ENCODE peak calls at places on chromosomes 4 and X, in ten cellular contexts. P is left lung; D is GM10248; T is cardiac muscle cell; R is IMR-90; Y is type B pancreatic cell; V is lower leg skin; O is progenitor cell of endocrine pancreas; U is CD8-positive, alpha-beta T cell; M is GM12864. L is an unnamed sample.

GRCh38 chrX:17160971-17161370 is 214.0 kb upstream of the NHS start:
- DNase-seq in P (no peak), D (no peak), T (no peak), R (no peak), Y (no peak), V (no peak), O (no peak), U (no peak), M (no peak), L (no peak)

GRCh38 chr4:85430697-85431096 is 44.3 kb upstream of the ARHGAP24 start:
- DNase-seq in P (no peak), D (no peak), T (no peak), R (no peak), Y (no peak), V (no peak), O (no peak), U (no peak), M (no peak), L (no peak)

GRCh38 chr4:14841801-14842748 is 160.2 kb upstream of the CPEB2 start:
- DNase-seq in P (peak), D (no peak), T (no peak), R (no peak), Y (no peak), V (no peak), O (no peak), U (no peak), M (no peak), L (no peak)

GRCh38 chr4:10456270-10457254 is 664 bp downstream of the ZNF518B start:
- DNase-seq in P (peak), D (peak), T (peak), R (peak), Y (peak), V (no peak), O (peak), U (peak), M (peak), L (no peak)

GRCh38 chr4:17875402-17876070 is 64.8 kb downstream of the NCAPG start:
- DNase-seq in P (no peak), D (peak), T (no peak), R (no peak), Y (no peak), V (no peak), O (no peak), U (no peak), M (peak), L (no peak)

GRCh38 chrX:118772051-118772450 is 44.6 kb downstream of the IL13RA1 start:
- DNase-seq in P (no peak), D (no peak), T (no peak), R (no peak), Y (no peak), V (no peak), O (no peak), U (no peak), M (no peak), L (no peak)

GRCh38 chr4:134529629-134530028 is 328.0 kb upstream of the PABPC4L start:
- DNase-seq in P (no peak), D (no peak), T (no peak), R (no peak), Y (no peak), V (no peak), O (no peak), U (no peak), M (no peak), L (no peak)

GRCh38 chr4:142243250-142243649 is 602.9 kb downstream of the INPP4B start:
- DNase-seq in P (no peak), D (no peak), T (no peak), R (no peak), Y (no peak), V (no peak), O (no peak), U (no peak), M (no peak), L (no peak)

GRCh38 chr4:88098993-88099752 is 59.3 kb downstream of the ABCG2 start:
- DNase-seq in P (no peak), D (no peak), T (no peak), R (no peak), Y (no peak), V (no peak), O (no peak), U (no peak), M (no peak), L (no peak)

GRCh38 chr4:103634236-103634635 is 85.5 kb downstream of the TACR3 start:
- DNase-seq in P (no peak), D (no peak), T (no peak), R (no peak), Y (no peak), V (no peak), O (no peak), U (no peak), M (no peak), L (no peak)

GRCh38 chr4:159179310-159179958 is 76.6 kb downstream of the RAPGEF2 start:
- DNase-seq in P (no peak), D (no peak), T (peak), R (no peak), Y (no peak), V (no peak), O (no peak), U (no peak), M (no peak), L (no peak)

GRCh38 chrX:151081016-151081415 is 95.4 kb upstream of the GPR50 start:
- DNase-seq in P (no peak), D (no peak), T (peak), R (no peak), Y (no peak), V (no peak), O (no peak), U (no peak), M (no peak), L (no peak)

GRCh38 chr4:76782837-76783236 is 115.1 kb downstream of the SOWAHB start:
- DNase-seq in P (no peak), D (no peak), T (no peak), R (peak), Y (no peak), V (no peak), O (no peak), U (no peak), M (no peak), L (no peak)

GRCh38 chrX:72048515-72049455 is 82.9 kb downstream of the RTL5 start:
- DNase-seq in P (no peak), D (no peak), T (no peak), R (no peak), Y (no peak), V (no peak), O (no peak), U (no peak), M (no peak), L (no peak)

GRCh38 chrX:110241816-110242215 is 76.1 kb downstream of the AMMECR1 start:
- DNase-seq in P (no peak), D (no peak), T (no peak), R (peak), Y (no peak), V (peak), O (no peak), U (no peak), M (no peak), L (no peak)

GRCh38 chr4:140423106-140423505 is 4.3 kb downstream of the CLGN start:
- DNase-seq in P (no peak), D (no peak), T (no peak), R (peak), Y (no peak), V (no peak), O (no peak), U (no peak), M (no peak), L (no peak)

GRCh38 chr4:47538516-47538915 is 53.4 kb downstream of the ATP10D start:
- DNase-seq in P (no peak), D (no peak), T (no peak), R (peak), Y (no peak), V (no peak), O (no peak), U (no peak), M (no peak), L (no peak)

GRCh38 chrX:34294665-34295064 is 162.6 kb upstream of the FAM47A start:
- DNase-seq in P (no peak), D (no peak), T (no peak), R (no peak), Y (no peak), V (no peak), O (no peak), U (no peak), M (no peak), L (no peak)

GRCh38 chr4:123438031-123438430 is 41.4 kb downstream of the SPRY1 start:
- DNase-seq in P (no peak), D (no peak), T (no peak), R (no peak), Y (no peak), V (no peak), O (no peak), U (no peak), M (no peak), L (no peak)

GRCh38 chr4:92163348-92163747 is 140.4 kb upstream of the GRID2 start:
- DNase-seq in P (no peak), D (no peak), T (no peak), R (peak), Y (no peak), V (no peak), O (no peak), U (no peak), M (no peak), L (no peak)

GRCh38 chr4:8297691-8298485 is 28.3 kb downstream of the HTRA3 start:
- DNase-seq in P (no peak), D (no peak), T (no peak), R (no peak), Y (no peak), V (no peak), O (no peak), U (no peak), M (no peak), L (no peak)

GRCh38 chr4:98150092-98150761 is 7.0 kb upstream of the STPG2 start:
- DNase-seq in P (no peak), D (no peak), T (no peak), R (peak), Y (no peak), V (no peak), O (no peak), U (no peak), M (no peak), L (no peak)

GRCh38 chrX:123833387-123833786 is 26.5 kb upstream of the XIAP start:
- DNase-seq in P (no peak), D (peak), T (peak), R (peak), Y (no peak), V (peak), O (peak), U (peak), M (no peak), L (no peak)

GRCh38 chr4:133148690-133149363 is at the start of gene PCDH10:
- DNase-seq in P (peak), D (peak), T (peak), R (peak), Y (peak), V (peak), O (peak), U (no peak), M (no peak), L (peak)

GRCh38 chr4:186095406-186095805 is 9.1 kb upstream of the FAM149A start:
- DNase-seq in P (no peak), D (no peak), T (no peak), R (no peak), Y (no peak), V (no peak), O (no peak), U (no peak), M (no peak), L (no peak)

GRCh38 chr4:163558539-163559044 is 64.1 kb downstream of the TMA16 start:
- DNase-seq in P (peak), D (no peak), T (no peak), R (no peak), Y (no peak), V (peak), O (no peak), U (no peak), M (no peak), L (no peak)

GRCh38 chr4:2262145-2262943 is 435 bp upstream of the MXD4 start:
- DNase-seq in P (peak), D (peak), T (peak), R (peak), Y (peak), V (peak), O (peak), U (peak), M (peak), L (peak)

GRCh38 chr4:610411-611261 is 14.7 kb upstream of the PDE6B start:
- DNase-seq in P (no peak), D (no peak), T (no peak), R (peak), Y (peak), V (peak), O (no peak), U (no peak), M (no peak), L (no peak)

GRCh38 chrX:23907106-23907495 is 637 bp downstream of the APOO start:
- DNase-seq in P (no peak), D (no peak), T (peak), R (no peak), Y (no peak), V (no peak), O (no peak), U (no peak), M (no peak), L (no peak)

GRCh38 chr4:16761031-16761430 is 137.4 kb downstream of the LDB2 start:
- DNase-seq in P (no peak), D (no peak), T (no peak), R (no peak), Y (no peak), V (no peak), O (no peak), U (no peak), M (no peak), L (no peak)

GRCh38 chr4:73740353-73740778 is at the start of gene CXCL8:
- DNase-seq in P (peak), D (no peak), T (no peak), R (peak), Y (no peak), V (peak), O (no peak), U (no peak), M (no peak), L (no peak)

GRCh38 chr4:6440506-6441201 is 31.8 kb downstream of the PPP2R2C start:
- DNase-seq in P (no peak), D (no peak), T (no peak), R (no peak), Y (no peak), V (no peak), O (no peak), U (no peak), M (no peak), L (no peak)

GRCh38 chr4:108393870-108394269 is 225.1 kb upstream of the LEF1 start:
- DNase-seq in P (no peak), D (no peak), T (no peak), R (no peak), Y (no peak), V (no peak), O (no peak), U (no peak), M (no peak), L (no peak)

GRCh38 chr4:89368855-89369254 is 61.3 kb upstream of the GPRIN3 start:
- DNase-seq in P (no peak), D (no peak), T (no peak), R (no peak), Y (no peak), V (no peak), O (no peak), U (no peak), M (no peak), L (no peak)

GRCh38 chr4:140955528-140956094 is 177.7 kb downstream of the RNF150 start:
- DNase-seq in P (no peak), D (no peak), T (no peak), R (peak), Y (no peak), V (no peak), O (no peak), U (no peak), M (no peak), L (no peak)

GRCh38 chr4:1856920-1857699 is 1.2 kb upstream of the LETM1 start:
- DNase-seq in P (peak), D (no peak), T (peak), R (no peak), Y (no peak), V (no peak), O (no peak), U (no peak), M (no peak), L (no peak)

GRCh38 chr4:100063355-100063754 is 113.3 kb upstream of the H2AZ1 start:
- DNase-seq in P (no peak), D (no peak), T (no peak), R (peak), Y (no peak), V (no peak), O (no peak), U (no peak), M (no peak), L (no peak)
- TF ChIP-seq CTCF in P (no peak), D (peak), T (no peak), R (peak), Y (peak), V (no peak), O (no peak), U (no peak), M (no peak), L (no peak)

DNA sequence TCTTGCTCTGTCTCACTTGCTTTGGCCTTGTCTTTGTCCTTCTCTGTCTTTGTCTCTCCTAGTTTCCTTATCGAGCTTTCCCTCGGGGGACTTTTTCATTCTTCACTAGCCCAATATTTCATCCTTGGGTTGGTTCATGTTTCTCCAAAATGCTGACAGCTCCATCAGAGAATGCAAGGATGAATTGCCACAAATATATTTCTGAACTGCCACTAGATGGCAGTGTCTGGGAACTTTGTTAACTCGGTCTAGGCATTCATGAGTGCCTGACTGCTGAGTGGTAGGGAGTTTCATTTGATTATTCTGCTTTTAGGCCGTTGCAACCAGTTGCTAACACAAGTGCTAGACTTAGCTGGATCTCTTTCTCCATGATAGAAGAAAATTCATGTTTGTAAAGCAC is 73.5 kb upstream of the RAP2C start:
- DNase-seq in P (no peak), D (peak), T (peak), R (peak), Y (no peak), V (peak), O (no peak), U (peak), M (peak), L (no peak)
- TF ChIP-seq CTCF in P (peak), D (peak), T (peak), R (peak), Y (peak), V (no peak), O (peak), U (peak), M (peak), L (no peak)

DNA sequence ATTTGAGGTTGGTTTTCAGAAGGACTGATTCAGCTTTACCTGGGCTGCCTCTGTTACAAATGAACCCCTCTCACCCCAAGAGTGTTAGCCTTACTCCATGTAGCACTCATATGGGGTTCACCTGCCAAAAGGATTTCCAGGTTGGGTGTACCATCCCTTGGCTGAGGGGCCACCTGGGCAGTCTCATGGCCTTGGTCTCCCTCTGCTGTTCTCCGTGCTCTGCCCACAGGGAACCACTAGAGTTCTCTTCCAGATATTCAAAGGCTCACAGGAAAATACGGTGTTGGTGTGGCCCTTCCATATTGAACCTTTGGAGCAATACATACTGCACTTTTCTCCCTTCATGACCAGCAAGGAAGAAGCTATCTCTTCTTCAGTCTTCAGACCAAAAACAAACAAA is 18.0 kb upstream of the PRDM5 start:
- DNase-seq in P (no peak), D (no peak), T (no peak), R (no peak), Y (no peak), V (no peak), O (no peak), U (no peak), M (no peak), L (no peak)
- TF ChIP-seq CTCF in P (no peak), D (no peak), T (no peak), R (no peak), Y (no peak), V (no peak), O (no peak), U (no peak), M (no peak), L (no peak)

GRCh38 chrX:413322-414201 is 26.9 kb upstream of the PPP2R3B start:
- DNase-seq in P (no peak), D (no peak), T (peak), R (peak), Y (no peak), V (no peak), O (no peak), U (no peak), M (no peak), L (no peak)
- TF ChIP-seq CTCF in P (no peak), D (no peak), T (no peak), R (peak), Y (peak), V (no peak), O (peak), U (no peak), M (no peak), L (no peak)

L was measured in omental fat pad.